ENCODE peak calls at places on chromosomes 5 and 9, in five cellular contexts. A is astrocyte, B is H9, K is tibial nerve, Q is left ventricle myocardium inferior. D is an unnamed sample. For H3K4me1, the result is how much of the 10 kb centered on the place peaks cover.

GRCh38 chr5:87034562-87034961 is 233.1 kb upstream of the RASA1 start:
- DNase-seq in K (no peak), A (no peak), Q (no peak), B (no peak), D (no peak)

GRCh38 chr9:36936498-36936831 is 97.6 kb downstream of the PAX5 start:
- DNase-seq in B (no peak), K (no peak), A (no peak), Q (no peak), D (no peak)

GRCh38 chr5:83895860-83896259 is 175.2 kb upstream of the HAPLN1 start:
- DNase-seq in A (no peak), B (no peak), K (no peak), Q (no peak), D (no peak)

GRCh38 chr9:114958021-114958846 is 27.8 kb upstream of the TNFSF8 start:
- DNase-seq in B (no peak), Q (peak), K (peak), A (no peak), D (no peak)

GRCh38 chr5:95216136-95216955 is 68.5 kb downstream of the MCTP1 start:
- DNase-seq in B (no peak), A (no peak), K (no peak), Q (no peak), D (no peak)

GRCh38 chr5:104265531-104266130 is 703.0 kb upstream of the NUDT12 start:
- DNase-seq in A (peak), B (no peak), Q (no peak), K (no peak), D (no peak)

GRCh38 chr9:22217254-22217653 is 208.1 kb upstream of the CDKN2B start:
- DNase-seq in A (no peak), K (no peak), Q (no peak), B (no peak), D (no peak)

GRCh38 chr9:14435871-14436270 is 121.9 kb upstream of the NFIB start:
- DNase-seq in Q (no peak), B (no peak), K (no peak), A (no peak), D (no peak)

GRCh38 chr5:74576941-74577456 is 63.5 kb downstream of the ENC1 start:
- DNase-seq in A (peak), K (no peak), B (no peak), Q (no peak), D (no peak)

GRCh38 chr5:179343902-179344300 is 1.4 kb downstream of the ADAMTS2 start:
- DNase-seq in B (peak), Q (no peak), A (no peak), K (no peak), D (no peak)

GRCh38 chr9:121359358-121360294 is 10.4 kb downstream of the STOM start:
- DNase-seq in A (peak), Q (no peak), K (no peak), B (no peak), D (no peak)

GRCh38 chr9:79731483-79731882 is 159.7 kb downstream of the TLE4 start:
- DNase-seq in Q (no peak), K (no peak), B (no peak), A (no peak), D (no peak)

GRCh38 chr5:72543811-72544210 is 36.6 kb upstream of the ZNF366 start:
- DNase-seq in A (no peak), Q (no peak), K (no peak), B (no peak), D (no peak)

GRCh38 chr5:150630459-150631325 is 9.8 kb upstream of the SYNPO start:
- DNase-seq in A (no peak), K (no peak), Q (peak), B (no peak), D (no peak)

GRCh38 chr5:55072668-55073067 is 29.8 kb upstream of the GZMA start:
- DNase-seq in Q (no peak), A (no peak), B (no peak), K (no peak), D (no peak)

GRCh38 chr5:42569325-42569724 is 146.1 kb downstream of the GHR start:
- DNase-seq in K (no peak), A (no peak), Q (no peak), B (no peak), D (no peak)

GRCh38 chr9:127426756-127427155 is 2.6 kb downstream of the ZNF79 start:
- DNase-seq in K (no peak), A (no peak), Q (no peak), B (no peak), D (no peak)

GRCh38 chr5:14729448-14730385 is 65.2 kb downstream of the OTULIN start:
- DNase-seq in K (no peak), Q (no peak), A (no peak), B (no peak), D (no peak)
- H3K4me1 ChIP-seq in K (under half), Q (under half), A (under half), B (under half), D (under half)

DNA sequence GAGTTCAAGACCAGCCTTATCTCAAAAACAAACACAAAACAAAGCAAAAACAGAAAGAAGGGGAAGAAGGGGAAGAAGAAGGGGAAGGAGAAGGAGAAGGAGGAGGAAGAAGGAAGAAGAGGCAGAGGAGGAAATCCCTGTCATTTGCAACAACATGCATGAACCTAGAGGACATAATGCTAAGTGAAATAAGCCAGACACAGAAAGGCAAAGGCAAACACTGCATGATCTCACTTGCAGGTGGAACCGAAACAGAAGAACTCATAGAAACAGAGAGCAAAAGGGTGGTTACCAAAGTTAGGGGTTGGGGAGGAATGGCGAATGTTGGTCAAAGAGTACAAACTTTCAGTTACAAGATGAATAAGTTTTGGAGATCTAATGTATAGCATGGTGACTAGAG is 135.4 kb downstream of the UGCG start:
- DNase-seq in K (no peak), Q (no peak), B (no peak), A (no peak), D (no peak)
- H3K4me1 ChIP-seq in K (under half), Q (under half), B (under half), A (under half), D (under half)

DNA sequence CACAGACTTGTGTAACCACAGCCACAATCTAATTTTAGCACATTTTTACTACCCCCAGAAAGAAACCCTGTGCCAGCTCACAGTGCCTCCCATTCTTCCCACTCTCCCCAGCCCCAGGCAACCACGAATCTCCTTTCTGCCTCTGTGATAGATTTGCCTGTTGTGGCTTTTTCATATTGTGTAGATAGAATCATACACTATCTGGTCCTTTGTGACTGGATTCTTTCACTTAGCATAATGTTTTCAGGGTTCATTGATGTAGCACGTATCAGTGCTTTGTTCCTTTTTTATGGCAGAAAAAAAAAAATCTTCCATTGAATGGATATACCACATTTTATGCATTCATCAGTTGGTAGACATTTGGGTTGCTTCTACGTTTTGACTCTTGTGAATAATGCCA is 64.4 kb downstream of the RCL1 start:
- DNase-seq in A (no peak), Q (no peak), K (no peak), B (no peak), D (no peak)
- H3K4me1 ChIP-seq in A (under half), Q (under half), K (under half), B (under half), D (under half)

GRCh38 chr5:134438268-134438622 is 26.6 kb upstream of the CDKN2AIPNL start:
- DNase-seq in B (no peak), Q (no peak), A (peak), K (no peak), D (no peak)

GRCh38 chr5:134432677-134433359 is 21.1 kb upstream of the CDKN2AIPNL start:
- DNase-seq in K (no peak), A (peak), Q (no peak), B (peak), D (no peak)

GRCh38 chr5:134437340-134438267 is 25.9 kb upstream of the CDKN2AIPNL start:
- DNase-seq in Q (no peak), A (peak), K (no peak), B (no peak), D (no peak)

GRCh38 chr5:134436523-134437339 is 25.1 kb upstream of the CDKN2AIPNL start:
- DNase-seq in B (peak), A (peak), Q (peak), K (peak), D (peak)

GRCh38 chr5:134435525-134435924 is 23.8 kb upstream of the CDKN2AIPNL start:
- DNase-seq in B (no peak), K (no peak), Q (no peak), A (peak), D (no peak)
- H3K4me1 ChIP-seq in B (under half), K (under half), Q (under half), A (under half), D (under half)

GRCh38 chr5:39211773-39212172 is 7.6 kb downstream of the FYB1 start:
- DNase-seq in A (no peak), B (no peak), K (no peak), Q (no peak), D (no peak)
- H3K4me1 ChIP-seq in A (under half), B (under half), K (under half), Q (under half), D (half or more)

GRCh38 chr9:136019681-136020060 is 58.5 kb upstream of the UBAC1 start:
- DNase-seq in B (no peak), Q (peak), A (no peak), K (no peak), D (no peak)
- H3K4me1 ChIP-seq in B (under half), Q (under half), A (under half), K (under half), D (under half)

DNA sequence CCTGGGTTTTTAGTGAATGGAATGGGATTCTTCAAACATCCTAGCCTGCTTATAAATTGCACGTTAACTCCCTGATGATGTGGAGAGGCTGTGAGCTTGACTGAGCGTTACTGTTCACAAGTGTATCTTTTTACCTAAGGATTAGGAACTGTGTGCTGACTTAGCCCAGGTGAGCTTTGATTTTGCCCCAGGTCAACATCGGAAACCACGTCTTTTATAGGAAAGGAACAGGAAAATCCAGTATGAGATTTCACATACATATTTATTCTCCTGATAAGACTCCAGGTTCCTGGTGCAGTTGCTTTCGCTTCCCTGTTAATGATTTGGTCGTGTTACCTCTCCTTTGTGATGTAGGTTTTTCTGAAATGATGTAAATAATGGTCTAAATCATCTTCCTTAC is 103.2 kb upstream of the BASP1 start:
- DNase-seq in K (no peak), A (no peak), B (no peak), Q (no peak), D (no peak)
- H3K4me1 ChIP-seq in K (under half), A (under half), B (under half), Q (under half), D (under half)

GRCh38 chr5:16889972-16890519 is 46.0 kb downstream of the MYO10 start:
- DNase-seq in Q (no peak), K (no peak), B (no peak), A (peak), D (no peak)
- H3K4me1 ChIP-seq in Q (under half), K (under half), B (under half), A (under half), D (under half)

GRCh38 chr9:137202966-137203365 is 2.4 kb upstream of the TPRN start:
- DNase-seq in Q (no peak), A (no peak), K (no peak), B (no peak), D (no peak)
- H3K4me1 ChIP-seq in Q (half or more), A (under half), K (half or more), B (under half), D (under half)

GRCh38 chr5:169012471-169012870 is 288.5 kb downstream of the SLIT3 start:
- DNase-seq in Q (no peak), A (no peak), K (no peak), B (no peak), D (no peak)
- H3K4me1 ChIP-seq in Q (under half), A (under half), K (under half), B (under half), D (under half)

D was measured in effector memory CD4-positive, alpha-beta T cell.